ENCODE peak calls at places on chromosome 18, in four cellular contexts. E, C, B and M are unnamed samples.

GRCh38 chr18:74378179-74378682 is 62.6 kb downstream of the C18orf63 start:
- DNase-seq in E (no peak), C (no peak), B (peak; percentile 33), M (peak; percentile 58)

GRCh38 chr18:71221405-71221804 is 932.6 kb downstream of the SOCS6 start:
- DNase-seq in E (no peak), C (no peak), B (no peak), M (no peak)

GRCh38 chr18:59966913-59967312 is 67.1 kb downstream of the PMAIP1 start:
- DNase-seq in E (no peak), C (no peak), B (no peak), M (no peak)

GRCh38 chr18:39571511-39571910 is 2005.9 kb upstream of the CELF4 start:
- DNase-seq in E (no peak), C (peak; percentile 3), B (no peak), M (no peak)

GRCh38 chr18:77870238-77870637 is 620.6 kb downstream of the GALR1 start:
- DNase-seq in E (no peak), C (no peak), B (no peak), M (no peak)

GRCh38 chr18:65859075-65859474 is 108.3 kb downstream of the CDH7 start:
- DNase-seq in E (no peak), C (no peak), B (no peak), M (no peak)

GRCh38 chr18:22639626-22640025 is 221.9 kb upstream of the CTAGE1 start:
- DNase-seq in E (no peak), C (peak; percentile 51), B (no peak), M (no peak)

GRCh38 chr18:54717673-54718435 is 110.4 kb upstream of the RAB27B start:
- DNase-seq in E (no peak), C (peak; percentile 43), B (no peak), M (no peak)

GRCh38 chr18:58937913-58938312 is 73.2 kb downstream of the ZNF532 start:
- DNase-seq in E (no peak), C (peak; percentile 31), B (no peak), M (no peak)

GRCh38 chr18:54149078-54149697 is 75.3 kb downstream of the MBD2 start:
- DNase-seq in E (peak; percentile 66), C (peak; percentile 96), B (peak; percentile 19), M (peak; percentile 69)

GRCh38 chr18:51029378-51029693 is 677 bp upstream of the SMAD4 start:
- DNase-seq in E (no peak), C (no peak), B (no peak), M (no peak)
- H3K27ac ChIP-seq in E (peak overlapping the region; percentile 77), C (peak overlapping the region; percentile 92), B (peak overlapping the region; percentile 98), M (peak overlapping the region; percentile 91)

DNA sequence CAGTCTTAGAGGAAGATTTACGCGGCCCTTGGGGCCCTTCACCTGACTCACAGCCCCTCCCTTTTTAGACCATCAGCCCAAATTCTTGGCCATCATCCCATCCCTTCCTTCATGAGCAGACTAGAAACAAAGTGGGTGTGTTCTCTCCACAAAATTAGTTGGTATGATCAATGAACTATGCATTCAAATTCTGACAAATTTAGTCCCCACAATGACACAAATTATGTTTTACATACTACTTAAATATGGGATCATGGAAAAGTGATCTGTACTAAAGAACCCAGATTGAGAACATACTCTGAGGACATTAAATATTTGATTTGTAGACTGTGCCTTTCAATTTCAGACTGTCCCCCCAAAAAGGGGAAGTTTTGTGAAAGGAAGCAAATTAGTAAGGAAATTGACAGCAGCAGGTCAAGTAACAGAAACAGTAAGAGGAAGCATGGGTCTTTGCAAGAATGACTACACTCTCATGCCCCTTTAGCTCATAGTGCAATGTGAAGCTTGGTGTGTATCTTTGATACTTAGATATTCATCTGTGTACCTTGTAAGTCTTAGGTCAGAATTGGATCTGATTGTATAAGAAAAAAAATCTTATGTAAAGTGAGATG is 2.2 kb upstream of the MAPRE2 start:
- DNase-seq in E (no peak), C (no peak), B (no peak), M (no peak)
- H3K4me1 ChIP-seq in E (peaks cover 14% of the 10 kb centered on the region), C (peaks cover 8% of the 10 kb centered on the region), B (peaks cover 58% of the 10 kb centered on the region), M (no peaks in the 10 kb centered on the region)

GRCh38 chr18:70021043-70021442 is 73.4 kb upstream of the CD226 start:
- DNase-seq in E (no peak), C (no peak), B (no peak), M (no peak)
- H3K36me3 ChIP-seq in E (peaks cover 56% of the 10 kb centered on the region), C (peaks cover 3% of the 10 kb centered on the region), B (peaks cover 2% of the 10 kb centered on the region), M (peaks cover 18% of the 10 kb centered on the region)

GRCh38 chr18:57772387-57772799 is 30.7 kb downstream of the ATP8B1 start:
- DNase-seq in E (no peak), C (no peak), B (no peak), M (no peak)
- H3K27ac ChIP-seq in E (peak overlapping the region; percentile 93), C (no peak overlapping the region), B (peak overlapping the region; percentile 66), M (no peak overlapping the region)

DNA sequence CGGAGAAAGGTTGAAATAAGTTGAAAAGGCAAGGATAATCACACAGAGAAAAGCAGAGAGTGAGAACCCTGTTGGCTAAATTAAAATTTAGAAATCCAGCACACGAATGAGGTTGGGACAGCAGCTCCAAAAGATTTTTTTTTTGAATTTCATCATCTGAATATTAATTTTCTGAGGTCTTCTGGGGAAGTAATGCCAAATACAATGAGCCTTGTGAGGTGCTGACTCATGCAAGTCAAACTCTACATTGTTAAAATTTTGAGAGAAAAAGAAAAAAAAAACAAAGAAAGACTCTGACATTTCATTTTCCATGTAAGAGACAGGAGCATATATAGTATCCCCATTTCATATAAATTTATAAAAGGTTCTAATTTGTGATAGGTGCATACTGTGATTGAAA is 614.2 kb upstream of the CDH2 start:
- DNase-seq in E (no peak), C (peak; percentile 39), B (no peak), M (no peak)
- H3K4me1 ChIP-seq in E (peaks cover 26% of the 10 kb centered on the region), C (no peaks in the 10 kb centered on the region), B (no peaks in the 10 kb centered on the region), M (no peaks in the 10 kb centered on the region)

GRCh38 chr18:6878881-6879280 is 149.4 kb downstream of the ARHGAP28 start:
- DNase-seq in E (no peak), C (no peak), B (no peak), M (no peak)
- H3K36me3 ChIP-seq in E (no peaks in the 10 kb centered on the region), C (no peaks in the 10 kb centered on the region), B (no peaks in the 10 kb centered on the region), M (no peaks in the 10 kb centered on the region)